ENCODE peak calls at places on chromosomes 6 and 20, in four cellular contexts. One of them, this sample, is unnamed.

GRCh38 chr20:19095762-19096161 is 116.7 kb upstream of the SLC24A3 start:
- DNase-seq in AG09309: no peak
- DNase-seq in A172: no peak
- DNase-seq in amniotic epithelial cell: no peak
- DNase-seq in this sample: no peak

GRCh38 chr6:64988148-64988547 is 718.9 kb downstream of the EYS start:
- DNase-seq in A172: no peak
- DNase-seq in amniotic epithelial cell: peak; percentile 86
- DNase-seq in AG09309: no peak
- DNase-seq in this sample: no peak

GRCh38 chr20:37954205-37954604 is 51.3 kb downstream of the VSTM2L start:
- DNase-seq in AG09309: no peak
- DNase-seq in A172: no peak
- DNase-seq in amniotic epithelial cell: no peak
- DNase-seq in this sample: no peak

GRCh38 chr6:29965873-29966601 is 23.7 kb downstream of the HLA-A start:
- DNase-seq in A172: peak; percentile 91
- DNase-seq in amniotic epithelial cell: peak; percentile 52
- DNase-seq in AG09309: no peak
- DNase-seq in this sample: no peak

GRCh38 chr20:37848706-37849105 is 54.2 kb upstream of the VSTM2L start:
- DNase-seq in AG09309: no peak
- DNase-seq in A172: no peak
- DNase-seq in amniotic epithelial cell: no peak
- DNase-seq in this sample: no peak

GRCh38 chr6:96391776-96392175 is 129.8 kb upstream of the UFL1 start:
- DNase-seq in AG09309: no peak
- DNase-seq in amniotic epithelial cell: no peak
- DNase-seq in A172: no peak
- DNase-seq in this sample: peak; percentile 19

GRCh38 chr20:13149371-13149770 is 71.7 kb upstream of the ISM1 start:
- DNase-seq in amniotic epithelial cell: peak; percentile 1
- DNase-seq in AG09309: peak; percentile 59
- DNase-seq in A172: no peak
- DNase-seq in this sample: no peak

GRCh38 chr6:135488023-135488422 is 9.5 kb downstream of the AHI1 start:
- DNase-seq in AG09309: peak; percentile 50
- DNase-seq in A172: peak; percentile 61
- DNase-seq in amniotic epithelial cell: peak; percentile 83
- DNase-seq in this sample: no peak

GRCh38 chr6:7922596-7922995 is 12.0 kb upstream of the TXNDC5 start:
- DNase-seq in A172: no peak
- DNase-seq in AG09309: no peak
- DNase-seq in amniotic epithelial cell: no peak
- DNase-seq in this sample: peak; percentile 35

GRCh38 chr6:144296973-144297372 is 11.8 kb downstream of the UTRN start:
- DNase-seq in AG09309: no peak
- DNase-seq in A172: no peak
- DNase-seq in amniotic epithelial cell: peak; percentile 30
- DNase-seq in this sample: no peak

GRCh38 chr6:37134622-37135191 is 35.2 kb upstream of the PIM1 start:
- DNase-seq in A172: peak; percentile 97
- DNase-seq in amniotic epithelial cell: peak; percentile 95
- DNase-seq in AG09309: peak; percentile 94
- DNase-seq in this sample: peak; percentile 81

GRCh38 chr20:4053071-4053470 is 37.7 kb upstream of the RNF24 start:
- DNase-seq in amniotic epithelial cell: no peak
- DNase-seq in AG09309: no peak
- DNase-seq in A172: no peak
- DNase-seq in this sample: no peak

GRCh38 chr20:57612916-57613315 is 7.3 kb downstream of the ZBP1 start:
- DNase-seq in AG09309: no peak
- DNase-seq in A172: no peak
- DNase-seq in amniotic epithelial cell: no peak
- DNase-seq in this sample: no peak